ENCODE peak calls at places on chromosomes 16 and 17, in five cellular contexts. J, A, S, B and E are unnamed samples.

GRCh38 chr17:8409966-8410881 is 12.6 kb upstream of the RNF222 start:
- DNase-seq in J (peak; percentile 91), A (peak; percentile 84), S (peak; percentile 19), B (peak; percentile 83), E (peak; percentile 83)

GRCh38 chr16:62068747-62069146 is 32.5 kb upstream of the CDH8 start:
- DNase-seq in J (no peak), A (no peak), S (no peak), B (no peak), E (no peak)

GRCh38 chr17:81516439-81516838 is 3.8 kb upstream of the ACTG1 start:
- DNase-seq in J (no peak), A (no peak), S (no peak), B (no peak), E (no peak)

GRCh38 chr17:46974086-46974485 is 5.0 kb downstream of the RPRML start:
- DNase-seq in J (no peak), A (no peak), S (no peak), B (no peak), E (no peak)

GRCh38 chr16:57834936-57835335 is 32.6 kb upstream of the KIFC3 start:
- DNase-seq in J (no peak), A (no peak), S (no peak), B (no peak), E (no peak)

GRCh38 chr17:6327007-6327406 is 107.9 kb downstream of the AIPL1 start:
- DNase-seq in J (no peak), A (no peak), S (no peak), B (no peak), E (no peak)

GRCh38 chr16:1296688-1297412 is 12.6 kb upstream of the UBE2I start:
- DNase-seq in J (peak; percentile 74), A (no peak), S (no peak), B (no peak), E (peak; percentile 82)

GRCh38 chr16:79500305-79500704 is 100.2 kb downstream of the MAF start:
- DNase-seq in J (no peak), A (no peak), S (no peak), B (no peak), E (no peak)

GRCh38 chr17:324151-324571 is 28.4 kb downstream of the RPH3AL start:
- DNase-seq in J (no peak), A (no peak), S (no peak), B (no peak), E (no peak)

GRCh38 chr17:66938656-66939055 is 25.9 kb upstream of the CACNG4 start:
- DNase-seq in J (no peak), A (no peak), S (no peak), B (no peak), E (no peak)

GRCh38 chr17:77145635-77146632 is 5.2 kb downstream of the SEC14L1 start:
- DNase-seq in J (peak; percentile 88), A (peak; percentile 60), S (no peak), B (no peak), E (peak; percentile 60)

GRCh38 chr16:20803192-20803560 is 3.1 kb downstream of the ERI2 start:
- DNase-seq in J (no peak), A (no peak), S (no peak), B (no peak), E (no peak)

GRCh38 chr16:23141959-23142740 is 7.1 kb downstream of the USP31 start:
- DNase-seq in J (no peak), A (no peak), S (no peak), B (no peak), E (no peak)

GRCh38 chr16:71297252-71297651 is 8.1 kb upstream of the CMTR2 start:
- DNase-seq in J (peak; percentile 20), A (no peak), S (no peak), B (no peak), E (peak; percentile 26)

GRCh38 chr16:21984062-21984461 is 16.9 kb downstream of the PDZD9 start:
- DNase-seq in J (no peak), A (no peak), S (no peak), B (no peak), E (no peak)

GRCh38 chr17:14336418-14336817 is 35.5 kb downstream of the HS3ST3B1 start:
- DNase-seq in J (no peak), A (no peak), S (no peak), B (no peak), E (no peak)

GRCh38 chr17:19369846-19370492 is 7.4 kb upstream of the B9D1 start:
- DNase-seq in J (no peak), A (no peak), S (no peak), B (no peak), E (no peak)

GRCh38 chr17:17493249-17493985 is 2.8 kb downstream of the RASD1 start:
- DNase-seq in J (no peak), A (peak; percentile 52), S (no peak), B (no peak), E (no peak)

GRCh38 chr16:20401066-20401465 is 3.5 kb downstream of the PDILT start:
- DNase-seq in J (peak; percentile 13), A (no peak), S (no peak), B (no peak), E (no peak)

GRCh38 chr17:15929941-15930340 is 15.0 kb upstream of the ADORA2B start:
- DNase-seq in J (no peak), A (no peak), S (no peak), B (no peak), E (no peak)

GRCh38 chr16:19138601-19139000 is 24.8 kb downstream of the ITPRIPL2 start:
- DNase-seq in J (peak; percentile 75), A (no peak), S (no peak), B (no peak), E (peak; percentile 39)

GRCh38 chr16:54280751-54281150 is 5.8 kb downstream of the IRX3 start:
- DNase-seq in J (no peak), A (no peak), S (no peak), B (no peak), E (no peak)

GRCh38 chr17:7835818-7836595 is 2.0 kb downstream of the KDM6B start:
- DNase-seq in J (peak; percentile 87), A (peak; percentile 67), S (no peak), B (no peak), E (peak; percentile 46)

GRCh38 chr17:45704251-45704650 is 79.9 kb upstream of the CRHR1 start:
- DNase-seq in J (no peak), A (no peak), S (no peak), B (no peak), E (no peak)

GRCh38 chr16:66996324-66996982 is 8.1 kb downstream of the CES4A start:
- DNase-seq in J (peak; percentile 93), A (peak; percentile 39), S (no peak), B (no peak), E (no peak)

GRCh38 chr17:3695129-3695722 is 729 bp downstream of the P2RX5 start:
- DNase-seq in J (no peak), A (no peak), S (no peak), B (no peak), E (no peak)

GRCh38 chr16:2821483-2822157 is 4.6 kb downstream of the PRSS21 start:
- DNase-seq in J (no peak), A (no peak), S (no peak), B (no peak), E (no peak)

GRCh38 chr17:15660077-15660476 is 24.0 kb downstream of the TRIM16 start:
- DNase-seq in J (no peak), A (no peak), S (no peak), B (no peak), E (no peak)

GRCh38 chr16:23351360-23351759 is 49.3 kb downstream of the SCNN1B start:
- DNase-seq in J (peak; percentile 77), A (no peak), S (no peak), B (no peak), E (no peak)

GRCh38 chr16:4103741-4104140 is 12.5 kb downstream of the ADCY9 start:
- DNase-seq in J (no peak), A (no peak), S (no peak), B (no peak), E (no peak)

GRCh38 chr17:32490101-32490482 is 3.3 kb downstream of the CDK5R1 start:
- DNase-seq in J (no peak), A (no peak), S (no peak), B (peak; percentile 24), E (no peak)

GRCh38 chr17:45332989-45333701 is 16.3 kb upstream of the MAP3K14 start:
- DNase-seq in J (peak; percentile 31), A (no peak), S (no peak), B (no peak), E (no peak)

GRCh38 chr17:66849136-66849655 is 14.3 kb downstream of the CACNG5 start:
- DNase-seq in J (no peak), A (no peak), S (no peak), B (no peak), E (no peak)

GRCh38 chr17:81701288-81702071 is 1.7 kb upstream of the MRPL12 start:
- DNase-seq in J (no peak), A (no peak), S (no peak), B (no peak), E (no peak)

GRCh38 chr16:1645914-1646525 is 32.1 kb upstream of the JPT2 start:
- DNase-seq in J (no peak), A (no peak), S (no peak), B (peak; percentile 51), E (no peak)

GRCh38 chr16:80369138-80369537 is 171.7 kb upstream of the DYNLRB2 start:
- DNase-seq in J (no peak), A (no peak), S (no peak), B (no peak), E (no peak)